ENCODE peak calls at places on chromosomes 2 and 18, in five cellular contexts. One of them, this sample, is unnamed.

GRCh38 chr2:236980961-236981360 is 104.7 kb upstream of the COPS8 start:
- DNase-seq in A549: no peak
- DNase-seq in K562: no peak
- DNase-seq in H1: no peak
- DNase-seq in IMR-90: no peak
- DNase-seq in this sample: no peak

GRCh38 chr18:370753-371615 is 103.1 kb upstream of the THOC1 start:
- DNase-seq in A549: no peak
- DNase-seq in K562: no peak
- DNase-seq in H1: no peak
- DNase-seq in IMR-90: no peak
- DNase-seq in this sample: no peak

GRCh38 chr2:37795456-37795855 is 124.0 kb upstream of the CDC42EP3 start:
- DNase-seq in A549: no peak
- DNase-seq in K562: no peak
- DNase-seq in H1: no peak
- DNase-seq in IMR-90: no peak
- DNase-seq in this sample: no peak

GRCh38 chr2:37570773-37571570 is 100.5 kb downstream of the CDC42EP3 start:
- DNase-seq in A549: peak; percentile 49
- DNase-seq in K562: no peak
- DNase-seq in H1: no peak
- DNase-seq in IMR-90: peak; percentile 93
- DNase-seq in this sample: no peak

GRCh38 chr18:77526962-77527361 is 277.3 kb downstream of the GALR1 start:
- DNase-seq in A549: no peak
- DNase-seq in K562: no peak
- DNase-seq in H1: no peak
- DNase-seq in IMR-90: no peak
- DNase-seq in this sample: no peak

GRCh38 chr2:100624536-100624935 is 61.7 kb downstream of the PDCL3 start:
- DNase-seq in A549: no peak
- DNase-seq in K562: no peak
- DNase-seq in H1: no peak
- DNase-seq in IMR-90: no peak
- DNase-seq in this sample: no peak

GRCh38 chr18:77054288-77054605 is 78.3 kb downstream of the MBP start:
- DNase-seq in A549: no peak
- DNase-seq in K562: no peak
- DNase-seq in H1: no peak
- DNase-seq in IMR-90: no peak
- DNase-seq in this sample: no peak

GRCh38 chr2:131076707-131077106 is 16.6 kb downstream of the FAM168B start:
- DNase-seq in A549: no peak
- DNase-seq in K562: no peak
- DNase-seq in H1: no peak
- DNase-seq in IMR-90: no peak
- DNase-seq in this sample: peak; percentile 57

GRCh38 chr2:136065384-136065783 is 52.6 kb downstream of the CXCR4 start:
- DNase-seq in A549: no peak
- DNase-seq in K562: no peak
- DNase-seq in H1: no peak
- DNase-seq in IMR-90: peak; percentile 0
- DNase-seq in this sample: peak; percentile 20

GRCh38 chr18:12589419-12589818 is 68.5 kb downstream of the SPIRE1 start:
- DNase-seq in A549: no peak
- DNase-seq in K562: no peak
- DNase-seq in H1: no peak
- DNase-seq in IMR-90: no peak
- DNase-seq in this sample: no peak

GRCh38 chr2:220887271-220887870 is 684.7 kb downstream of the EPHA4 start:
- DNase-seq in A549: no peak
- DNase-seq in K562: no peak
- DNase-seq in H1: no peak
- DNase-seq in IMR-90: peak; percentile 3
- DNase-seq in this sample: no peak
- TF ChIP-seq RFX5 in A549: no peak
- TF ChIP-seq RFX5 in K562: no peak
- TF ChIP-seq RFX5 in H1: no peak
- TF ChIP-seq RFX5 in IMR-90: no peak
- TF ChIP-seq RFX5 in this sample: no peak

GRCh38 chr2:238822955-238823354 is 24.9 kb upstream of the TWIST2 start:
- DNase-seq in A549: no peak
- DNase-seq in K562: no peak
- DNase-seq in H1: no peak
- DNase-seq in IMR-90: no peak
- DNase-seq in this sample: no peak

GRCh38 chr2:238821391-238821790 is 26.5 kb upstream of the TWIST2 start:
- DNase-seq in A549: peak; percentile 31
- DNase-seq in K562: no peak
- DNase-seq in H1: no peak
- DNase-seq in IMR-90: peak; percentile 39
- DNase-seq in this sample: no peak

GRCh38 chr2:238820909-238821308 is 27.0 kb upstream of the TWIST2 start:
- DNase-seq in A549: no peak
- DNase-seq in K562: no peak
- DNase-seq in H1: no peak
- DNase-seq in IMR-90: peak; percentile 22
- DNase-seq in this sample: no peak

GRCh38 chr2:238820197-238820596 is 27.7 kb upstream of the TWIST2 start:
- DNase-seq in A549: no peak
- DNase-seq in K562: no peak
- DNase-seq in H1: no peak
- DNase-seq in IMR-90: no peak
- DNase-seq in this sample: no peak

DNA sequence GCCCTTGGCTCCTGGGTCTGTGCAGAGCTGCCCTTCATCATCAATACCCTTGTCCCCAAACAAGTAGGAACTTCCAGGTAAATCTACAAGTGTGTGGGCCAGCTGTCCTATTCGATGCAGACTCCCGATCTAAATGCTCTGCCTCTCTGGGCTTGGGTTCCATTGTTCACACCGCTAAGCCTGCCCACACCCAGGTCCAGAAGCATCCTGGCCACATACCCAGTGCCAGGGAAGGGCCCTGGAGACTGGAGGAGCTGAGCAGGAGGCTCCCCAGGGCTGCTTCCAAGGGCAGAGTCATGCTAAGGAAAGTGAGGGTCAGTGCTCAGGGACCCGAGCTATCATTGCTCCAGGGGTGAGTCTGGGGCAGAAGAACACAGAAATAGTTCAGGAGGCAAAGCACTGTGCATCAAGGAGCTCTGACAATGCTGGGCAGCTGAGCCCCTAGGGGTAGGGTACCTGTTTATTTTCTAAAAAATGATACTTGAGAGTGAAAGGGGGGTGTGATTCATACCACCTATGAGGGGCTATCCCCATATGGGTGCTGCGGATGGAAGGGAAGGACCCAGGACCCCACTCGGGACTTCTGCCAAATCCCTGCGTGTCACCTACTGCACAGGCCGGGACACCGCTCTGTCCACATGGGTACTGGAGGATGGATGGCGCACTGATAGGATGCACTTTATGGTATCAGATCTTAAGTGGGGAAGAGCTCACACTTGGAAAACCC is 25.8 kb upstream of the TWIST2 start:
- DNase-seq in A549: no peak
- DNase-seq in K562: no peak
- DNase-seq in H1: no peak
- DNase-seq in IMR-90: no peak
- DNase-seq in this sample: no peak
- TF ChIP-seq MAFK in A549: no peak
- TF ChIP-seq MAFK in K562: no peak
- TF ChIP-seq MAFK in H1: no peak
- TF ChIP-seq MAFK in IMR-90: no peak
- TF ChIP-seq MAFK in this sample: no peak

GRCh38 chr2:25176541-25177368 is 8.4 kb upstream of the POMC start:
- DNase-seq in A549: no peak
- DNase-seq in K562: no peak
- DNase-seq in H1: no peak
- DNase-seq in IMR-90: no peak
- DNase-seq in this sample: no peak
- TF ChIP-seq RFX5 in A549: no peak
- TF ChIP-seq RFX5 in K562: no peak
- TF ChIP-seq RFX5 in H1: no peak
- TF ChIP-seq RFX5 in IMR-90: no peak
- TF ChIP-seq RFX5 in this sample: no peak

GRCh38 chr2:173347305-173348168 is 7.1 kb upstream of the CDCA7 start:
- DNase-seq in A549: no peak
- DNase-seq in K562: no peak
- DNase-seq in H1: no peak
- DNase-seq in IMR-90: no peak
- DNase-seq in this sample: peak; percentile 39
- TF ChIP-seq MAFK in A549: no peak
- TF ChIP-seq MAFK in K562: no peak
- TF ChIP-seq MAFK in H1: no peak
- TF ChIP-seq MAFK in IMR-90: no peak
- TF ChIP-seq MAFK in this sample: no peak

DNA sequence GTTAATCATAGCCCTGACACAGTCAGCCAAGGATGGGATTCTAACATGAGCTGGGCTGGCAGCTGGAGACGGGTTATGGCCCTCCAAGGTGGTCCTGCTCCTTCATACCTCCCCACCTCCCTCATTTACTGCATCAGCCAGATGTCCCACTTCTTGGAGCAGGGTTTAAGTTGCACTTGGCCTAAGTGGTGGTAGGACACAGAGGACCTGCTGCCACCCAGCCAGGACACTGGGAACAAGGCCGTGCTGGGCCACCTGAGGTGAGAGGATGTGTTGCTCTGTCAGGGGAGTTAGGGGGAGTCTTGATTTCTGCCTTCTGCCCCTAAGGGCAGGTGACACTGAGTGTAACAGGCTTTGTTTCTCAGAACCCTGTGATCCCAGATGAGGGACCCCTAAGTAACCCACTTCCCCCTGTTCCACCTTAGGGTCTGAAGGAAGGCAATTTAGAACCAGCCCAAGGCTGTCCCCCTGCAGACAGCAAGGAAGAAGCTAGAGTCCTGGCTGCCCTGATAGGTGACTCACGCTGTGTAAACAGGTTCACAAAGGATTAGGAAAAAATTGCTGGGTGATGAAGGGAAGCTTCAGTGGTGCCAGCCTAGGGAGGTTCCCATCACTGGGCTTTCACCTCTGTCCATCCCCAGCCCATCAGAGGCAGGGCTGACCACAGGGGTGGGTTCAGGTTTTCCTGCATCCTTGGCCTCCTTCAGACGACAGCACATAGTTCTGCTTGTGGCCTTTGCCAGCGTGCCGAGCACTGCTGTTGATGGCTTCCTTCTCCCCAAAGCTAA is 114.3 kb upstream of the MCFD2 start:
- DNase-seq in A549: peak; percentile 85
- DNase-seq in K562: no peak
- DNase-seq in H1: no peak
- DNase-seq in IMR-90: peak; percentile 52
- DNase-seq in this sample: peak; percentile 81
- TF ChIP-seq RFX5 in A549: no peak
- TF ChIP-seq RFX5 in K562: no peak
- TF ChIP-seq RFX5 in H1: no peak
- TF ChIP-seq RFX5 in IMR-90: no peak
- TF ChIP-seq RFX5 in this sample: no peak

GRCh38 chr2:5985551-5986229 is 293.5 kb downstream of the SOX11 start:
- DNase-seq in A549: no peak
- DNase-seq in K562: no peak
- DNase-seq in H1: no peak
- DNase-seq in IMR-90: no peak
- DNase-seq in this sample: no peak
- TF ChIP-seq MAFK in A549: no peak
- TF ChIP-seq MAFK in K562: no peak
- TF ChIP-seq MAFK in H1: no peak
- TF ChIP-seq MAFK in IMR-90: no peak
- TF ChIP-seq MAFK in this sample: no peak

GRCh38 chr18:7789853-7790552 is 222.9 kb downstream of the PTPRM start:
- DNase-seq in A549: peak; percentile 63
- DNase-seq in K562: no peak
- DNase-seq in H1: no peak
- DNase-seq in IMR-90: peak; percentile 55
- DNase-seq in this sample: peak; percentile 31
- TF ChIP-seq RFX5 in A549: no peak
- TF ChIP-seq RFX5 in K562: no peak
- TF ChIP-seq RFX5 in H1: no peak
- TF ChIP-seq RFX5 in IMR-90: no peak
- TF ChIP-seq RFX5 in this sample: no peak

GRCh38 chr2:48844418-48845155 is 89.1 kb upstream of the LHCGR start:
- DNase-seq in A549: no peak
- DNase-seq in K562: no peak
- DNase-seq in H1: no peak
- DNase-seq in IMR-90: peak; percentile 88
- DNase-seq in this sample: no peak
- TF ChIP-seq MAFK in A549: no peak
- TF ChIP-seq MAFK in K562: no peak
- TF ChIP-seq MAFK in H1: no peak
- TF ChIP-seq MAFK in IMR-90: no peak
- TF ChIP-seq MAFK in this sample: no peak

GRCh38 chr2:235594041-235594440 is 100.2 kb downstream of the AGAP1 start:
- DNase-seq in A549: peak; percentile 84
- DNase-seq in K562: peak; percentile 30
- DNase-seq in H1: no peak
- DNase-seq in IMR-90: peak; percentile 89
- DNase-seq in this sample: peak; percentile 80
- TF ChIP-seq RFX5 in A549: no peak
- TF ChIP-seq RFX5 in K562: no peak
- TF ChIP-seq RFX5 in H1: no peak
- TF ChIP-seq RFX5 in IMR-90: no peak
- TF ChIP-seq RFX5 in this sample: no peak

GRCh38 chr18:73742959-73743358 is 404.7 kb downstream of the FBXO15 start:
- DNase-seq in A549: no peak
- DNase-seq in K562: no peak
- DNase-seq in H1: no peak
- DNase-seq in IMR-90: peak; percentile 10
- DNase-seq in this sample: no peak

GRCh38 chr18:73737990-73738389 is 409.6 kb downstream of the FBXO15 start:
- DNase-seq in A549: no peak
- DNase-seq in K562: no peak
- DNase-seq in H1: no peak
- DNase-seq in IMR-90: no peak
- DNase-seq in this sample: no peak

GRCh38 chr18:73739098-73739497 is 408.5 kb downstream of the FBXO15 start:
- DNase-seq in A549: no peak
- DNase-seq in K562: no peak
- DNase-seq in H1: no peak
- DNase-seq in IMR-90: no peak
- DNase-seq in this sample: no peak

DNA sequence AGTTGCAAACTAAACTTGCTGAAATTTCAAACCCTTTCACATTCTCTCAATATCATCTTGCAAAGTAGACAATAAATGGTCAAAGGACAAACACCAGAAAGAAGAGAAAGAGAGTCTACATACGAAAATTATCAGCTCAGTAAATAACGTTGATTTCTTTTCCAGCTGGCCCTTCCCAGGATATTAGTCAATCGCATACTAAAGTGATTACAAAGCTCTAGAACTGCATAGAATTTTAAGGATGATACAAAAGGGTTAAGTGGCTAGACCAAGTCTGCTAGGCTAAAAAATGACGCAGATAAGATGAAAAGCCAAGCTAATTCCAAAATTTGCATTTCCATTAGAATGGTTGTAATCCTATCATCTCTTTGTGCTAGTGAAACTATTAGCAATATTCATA is 405.7 kb downstream of the FBXO15 start:
- DNase-seq in A549: no peak
- DNase-seq in K562: no peak
- DNase-seq in H1: no peak
- DNase-seq in IMR-90: peak; percentile 68
- DNase-seq in this sample: no peak
- TF ChIP-seq MAFK in A549: no peak
- TF ChIP-seq MAFK in K562: no peak
- TF ChIP-seq MAFK in H1: no peak
- TF ChIP-seq MAFK in IMR-90: no peak
- TF ChIP-seq MAFK in this sample: no peak